ENCODE peak calls at places on chromosomes 13 and 19, in eight cellular contexts. T, Q, Z, E, Y, I, G and M are unnamed samples.

GRCh38 chr13:97914537-97914936 is 38.9 kb upstream of the IPO5 start:
- DNase-seq in T (no peak), Q (no peak), Z (peak; percentile 90), E (no peak), Y (peak; percentile 72), I (no peak), G (no peak), M (no peak)

GRCh38 chr13:27170521-27171243 is 929 bp downstream of the USP12 start:
- DNase-seq in T (no peak), Q (peak; percentile 65), Z (peak; percentile 42), E (peak; percentile 59), Y (no peak), I (no peak), G (no peak), M (peak; percentile 15)

GRCh38 chr13:51453308-51453958 is 597 bp upstream of the INTS6 start:
- DNase-seq in T (no peak), Q (peak; percentile 77), Z (no peak), E (no peak), Y (no peak), I (peak; percentile 74), G (peak; percentile 44), M (peak; percentile 83)

GRCh38 chr13:40479196-40479845 is 187.1 kb downstream of the FOXO1 start:
- DNase-seq in T (peak; percentile 61), Q (no peak), Z (no peak), E (no peak), Y (no peak), I (no peak), G (no peak), M (no peak)

GRCh38 chr19:49155005-49155826 is at the start of gene HRC:
- DNase-seq in T (no peak), Q (peak; percentile 39), Z (no peak), E (no peak), Y (no peak), I (no peak), G (no peak), M (no peak)

GRCh38 chr13:87536499-87536898 is 134.7 kb upstream of the SLITRK5 start:
- DNase-seq in T (no peak), Q (no peak), Z (no peak), E (no peak), Y (peak; percentile 61), I (no peak), G (no peak), M (no peak)

GRCh38 chr13:95677564-95678386 is 836 bp downstream of the DNAJC3 start:
- DNase-seq in T (no peak), Q (no peak), Z (peak; percentile 35), E (peak; percentile 45), Y (peak; percentile 18), I (no peak), G (no peak), M (no peak)

GRCh38 chr19:35438527-35438926 is 9.5 kb upstream of the FFAR2 start:
- DNase-seq in T (no peak), Q (no peak), Z (no peak), E (peak; percentile 80), Y (no peak), I (no peak), G (no peak), M (no peak)

GRCh38 chr19:58021541-58022282 is 12.1 kb upstream of the ZSCAN1 start:
- DNase-seq in T (peak; percentile 12), Q (peak; percentile 38), Z (peak; percentile 58), E (peak; percentile 65), Y (peak; percentile 18), I (no peak), G (no peak), M (peak; percentile 7)

GRCh38 chr19:41999071-41999877 is 5.2 kb upstream of the ATP1A3 start:
- DNase-seq in T (no peak), Q (peak; percentile 70), Z (no peak), E (no peak), Y (no peak), I (no peak), G (no peak), M (peak; percentile 13)

GRCh38 chr19:43668406-43669158 is 1.4 kb downstream of the PLAUR start:
- DNase-seq in T (peak; percentile 93), Q (peak; percentile 96), Z (peak; percentile 99), E (peak; percentile 100), Y (peak; percentile 95), I (peak; percentile 82), G (peak; percentile 100), M (peak; percentile 91)